ENCODE peak calls at places on chromosomes 2 and 18, in ten cellular contexts. One of them, this sample, is unnamed.

GRCh38 chr2:159996792-159997546 is 65.4 kb downstream of the PLA2R1 start:
- DNase-seq in ELF-1: no peak
- DNase-seq in stimulated activated CD8-positive, alpha-beta memory T cell treated with anti-CD3 and anti-CD28 coated beads, Interleukin-12 subunit alpha, Interleukin-12 subunit beta, amount 100 ng/mL, for 4 hours: no peak
- DNase-seq in AG08396: no peak
- DNase-seq in M059J: no peak
- DNase-seq in activated CD8-positive, alpha-beta memory T cell treated with anti-CD3 and anti-CD28 coated beads for 48 hours: no peak
- DNase-seq in GM10248: no peak
- DNase-seq in AG20443: peak
- DNase-seq in GM13977: no peak
- DNase-seq in Calu3: no peak
- DNase-seq in this sample: no peak

GRCh38 chr2:11373096-11373495 is 28.7 kb upstream of the ROCK2 start:
- DNase-seq in AG20443: no peak
- DNase-seq in GM13977: no peak
- DNase-seq in ELF-1: no peak
- DNase-seq in Calu3: no peak
- DNase-seq in M059J: peak
- DNase-seq in stimulated activated CD8-positive, alpha-beta memory T cell treated with anti-CD3 and anti-CD28 coated beads, Interleukin-12 subunit alpha, Interleukin-12 subunit beta, amount 100 ng/mL, for 4 hours: no peak
- DNase-seq in activated CD8-positive, alpha-beta memory T cell treated with anti-CD3 and anti-CD28 coated beads for 48 hours: no peak
- DNase-seq in GM10248: no peak
- DNase-seq in AG08396: no peak
- DNase-seq in this sample: no peak

GRCh38 chr2:191954446-191954845 is 107.6 kb upstream of the CAVIN2 start:
- DNase-seq in Calu3: no peak
- DNase-seq in ELF-1: no peak
- DNase-seq in M059J: no peak
- DNase-seq in AG20443: no peak
- DNase-seq in GM10248: no peak
- DNase-seq in stimulated activated CD8-positive, alpha-beta memory T cell treated with anti-CD3 and anti-CD28 coated beads, Interleukin-12 subunit alpha, Interleukin-12 subunit beta, amount 100 ng/mL, for 4 hours: no peak
- DNase-seq in activated CD8-positive, alpha-beta memory T cell treated with anti-CD3 and anti-CD28 coated beads for 48 hours: no peak
- DNase-seq in AG08396: no peak
- DNase-seq in GM13977: no peak
- DNase-seq in this sample: no peak

GRCh38 chr18:10497350-10497749 is 28.5 kb upstream of the NAPG start:
- DNase-seq in M059J: peak
- DNase-seq in AG20443: peak
- DNase-seq in GM13977: no peak
- DNase-seq in GM10248: no peak
- DNase-seq in AG08396: no peak
- DNase-seq in Calu3: no peak
- DNase-seq in stimulated activated CD8-positive, alpha-beta memory T cell treated with anti-CD3 and anti-CD28 coated beads, Interleukin-12 subunit alpha, Interleukin-12 subunit beta, amount 100 ng/mL, for 4 hours: no peak
- DNase-seq in activated CD8-positive, alpha-beta memory T cell treated with anti-CD3 and anti-CD28 coated beads for 48 hours: no peak
- DNase-seq in ELF-1: no peak
- DNase-seq in this sample: peak

GRCh38 chr2:121184248-121184862 is 100.6 kb downstream of the TFCP2L1 start:
- DNase-seq in GM10248: peak
- DNase-seq in M059J: no peak
- DNase-seq in stimulated activated CD8-positive, alpha-beta memory T cell treated with anti-CD3 and anti-CD28 coated beads, Interleukin-12 subunit alpha, Interleukin-12 subunit beta, amount 100 ng/mL, for 4 hours: no peak
- DNase-seq in Calu3: no peak
- DNase-seq in AG08396: no peak
- DNase-seq in GM13977: no peak
- DNase-seq in activated CD8-positive, alpha-beta memory T cell treated with anti-CD3 and anti-CD28 coated beads for 48 hours: no peak
- DNase-seq in AG20443: no peak
- DNase-seq in ELF-1: no peak
- DNase-seq in this sample: no peak

GRCh38 chr2:67169417-67170140 is 227.6 kb upstream of the ETAA1 start:
- DNase-seq in AG08396: no peak
- DNase-seq in M059J: peak
- DNase-seq in stimulated activated CD8-positive, alpha-beta memory T cell treated with anti-CD3 and anti-CD28 coated beads, Interleukin-12 subunit alpha, Interleukin-12 subunit beta, amount 100 ng/mL, for 4 hours: no peak
- DNase-seq in GM13977: no peak
- DNase-seq in ELF-1: no peak
- DNase-seq in activated CD8-positive, alpha-beta memory T cell treated with anti-CD3 and anti-CD28 coated beads for 48 hours: no peak
- DNase-seq in AG20443: no peak
- DNase-seq in GM10248: no peak
- DNase-seq in Calu3: no peak
- DNase-seq in this sample: no peak

GRCh38 chr2:46163804-46164569 is 133.2 kb upstream of the EPAS1 start:
- DNase-seq in AG08396: no peak
- DNase-seq in AG20443: no peak
- DNase-seq in GM10248: no peak
- DNase-seq in ELF-1: peak
- DNase-seq in stimulated activated CD8-positive, alpha-beta memory T cell treated with anti-CD3 and anti-CD28 coated beads, Interleukin-12 subunit alpha, Interleukin-12 subunit beta, amount 100 ng/mL, for 4 hours: no peak
- DNase-seq in activated CD8-positive, alpha-beta memory T cell treated with anti-CD3 and anti-CD28 coated beads for 48 hours: no peak
- DNase-seq in Calu3: peak
- DNase-seq in M059J: peak
- DNase-seq in GM13977: no peak
- DNase-seq in this sample: peak

GRCh38 chr2:191631754-191632153 is 46.2 kb upstream of the NABP1 start:
- DNase-seq in AG20443: no peak
- DNase-seq in activated CD8-positive, alpha-beta memory T cell treated with anti-CD3 and anti-CD28 coated beads for 48 hours: no peak
- DNase-seq in Calu3: peak
- DNase-seq in M059J: peak
- DNase-seq in GM13977: no peak
- DNase-seq in ELF-1: no peak
- DNase-seq in GM10248: no peak
- DNase-seq in AG08396: no peak
- DNase-seq in stimulated activated CD8-positive, alpha-beta memory T cell treated with anti-CD3 and anti-CD28 coated beads, Interleukin-12 subunit alpha, Interleukin-12 subunit beta, amount 100 ng/mL, for 4 hours: no peak
- DNase-seq in this sample: peak

GRCh38 chr2:28801726-28802125 is 8.9 kb upstream of the SPDYA start:
- DNase-seq in GM10248: no peak
- DNase-seq in stimulated activated CD8-positive, alpha-beta memory T cell treated with anti-CD3 and anti-CD28 coated beads, Interleukin-12 subunit alpha, Interleukin-12 subunit beta, amount 100 ng/mL, for 4 hours: no peak
- DNase-seq in AG20443: no peak
- DNase-seq in activated CD8-positive, alpha-beta memory T cell treated with anti-CD3 and anti-CD28 coated beads for 48 hours: no peak
- DNase-seq in M059J: peak
- DNase-seq in AG08396: peak
- DNase-seq in Calu3: no peak
- DNase-seq in GM13977: no peak
- DNase-seq in ELF-1: no peak
- DNase-seq in this sample: no peak

GRCh38 chr2:64179582-64180321 is 35.5 kb upstream of the PELI1 start:
- DNase-seq in AG08396: no peak
- DNase-seq in Calu3: no peak
- DNase-seq in stimulated activated CD8-positive, alpha-beta memory T cell treated with anti-CD3 and anti-CD28 coated beads, Interleukin-12 subunit alpha, Interleukin-12 subunit beta, amount 100 ng/mL, for 4 hours: no peak
- DNase-seq in activated CD8-positive, alpha-beta memory T cell treated with anti-CD3 and anti-CD28 coated beads for 48 hours: no peak
- DNase-seq in ELF-1: no peak
- DNase-seq in AG20443: no peak
- DNase-seq in GM13977: peak
- DNase-seq in GM10248: peak
- DNase-seq in M059J: no peak
- DNase-seq in this sample: no peak

GRCh38 chr2:71822463-71822862 is 325.2 kb downstream of the CYP26B1 start:
- DNase-seq in ELF-1: no peak
- DNase-seq in stimulated activated CD8-positive, alpha-beta memory T cell treated with anti-CD3 and anti-CD28 coated beads, Interleukin-12 subunit alpha, Interleukin-12 subunit beta, amount 100 ng/mL, for 4 hours: no peak
- DNase-seq in M059J: peak
- DNase-seq in AG20443: no peak
- DNase-seq in activated CD8-positive, alpha-beta memory T cell treated with anti-CD3 and anti-CD28 coated beads for 48 hours: no peak
- DNase-seq in AG08396: no peak
- DNase-seq in GM13977: no peak
- DNase-seq in Calu3: no peak
- DNase-seq in GM10248: no peak
- DNase-seq in this sample: no peak

GRCh38 chr2:142536501-142536900 is 341.0 kb upstream of the KYNU start:
- DNase-seq in AG20443: no peak
- DNase-seq in AG08396: no peak
- DNase-seq in Calu3: no peak
- DNase-seq in activated CD8-positive, alpha-beta memory T cell treated with anti-CD3 and anti-CD28 coated beads for 48 hours: no peak
- DNase-seq in stimulated activated CD8-positive, alpha-beta memory T cell treated with anti-CD3 and anti-CD28 coated beads, Interleukin-12 subunit alpha, Interleukin-12 subunit beta, amount 100 ng/mL, for 4 hours: no peak
- DNase-seq in ELF-1: no peak
- DNase-seq in M059J: no peak
- DNase-seq in GM13977: no peak
- DNase-seq in GM10248: no peak
- DNase-seq in this sample: no peak